ENCODE peak calls at places on chromosome 16, in eight cellular contexts. F is A549, Z is K562, W is SK-N-SH, X is HCT116, A is GM23338, P is GM12878, Y is HepG2. C is an unnamed sample.

GRCh38 chr16:14339694-14340093 is 268.6 kb downstream of the MRTFB start:
- DNase-seq in P (no peak), Z (no peak), F (no peak), Y (no peak), W (no peak), X (no peak), A (no peak), C (no peak)

GRCh38 chr16:3456374-3456773 is 12.9 kb downstream of the NAA60 start:
- DNase-seq in X (no peak), W (no peak), F (no peak), P (no peak), Y (no peak), A (no peak), Z (no peak), C (peak; percentile 59)

GRCh38 chr16:10876799-10877341 is at the start of gene CIITA:
- DNase-seq in W (no peak), A (peak; percentile 55), X (peak; percentile 81), Y (no peak), F (no peak), Z (peak; percentile 44), P (peak; percentile 97), C (peak; percentile 79)

GRCh38 chr16:28951410-28951943 is 740 bp downstream of the NFATC2IP start:
- DNase-seq in W (no peak), A (peak; percentile 42), F (no peak), Y (no peak), X (no peak), P (no peak), Z (peak; percentile 62), C (no peak)

GRCh38 chr16:77780378-77780837 is 8.0 kb upstream of the VAT1L start:
- DNase-seq in W (no peak), Z (no peak), P (no peak), X (peak; percentile 10), A (no peak), Y (peak; percentile 46), F (peak; percentile 59), C (no peak)

GRCh38 chr16:1422076-1422475 is 1.5 kb upstream of the UQCC4 start:
- DNase-seq in Z (no peak), A (no peak), F (no peak), W (no peak), P (no peak), X (no peak), Y (no peak), C (no peak)

GRCh38 chr16:86252596-86252995 is 257.7 kb upstream of the FOXF1 start:
- DNase-seq in A (peak; percentile 89), P (no peak), W (peak; percentile 31), X (peak; percentile 42), Z (peak; percentile 62), F (peak; percentile 35), Y (no peak), C (no peak)

GRCh38 chr16:80274576-80275191 is 266.1 kb upstream of the DYNLRB2 start:
- DNase-seq in P (no peak), F (no peak), Z (no peak), A (no peak), W (no peak), Y (no peak), X (no peak), C (no peak)

GRCh38 chr16:228151-228855 is 946 bp downstream of the LUC7L start:
- DNase-seq in Z (peak; percentile 45), X (no peak), P (no peak), A (peak; percentile 33), Y (peak; percentile 10), F (peak; percentile 28), W (no peak), C (no peak)

GRCh38 chr16:2046889-2047329 is 725 bp downstream of the NTHL1 start:
- DNase-seq in P (no peak), X (no peak), Y (no peak), Z (no peak), F (no peak), W (no peak), A (no peak), C (no peak)

GRCh38 chr16:82730901-82731300 is 104.1 kb downstream of the CDH13 start:
- DNase-seq in P (no peak), X (no peak), A (no peak), W (no peak), F (no peak), Z (no peak), Y (no peak), C (no peak)

GRCh38 chr16:86072328-86073102 is 173.6 kb downstream of the IRF8 start:
- DNase-seq in Y (peak; percentile 41), X (peak; percentile 68), W (peak; percentile 72), P (no peak), Z (peak; percentile 66), F (peak; percentile 70), A (peak; percentile 81), C (no peak)

DNA sequence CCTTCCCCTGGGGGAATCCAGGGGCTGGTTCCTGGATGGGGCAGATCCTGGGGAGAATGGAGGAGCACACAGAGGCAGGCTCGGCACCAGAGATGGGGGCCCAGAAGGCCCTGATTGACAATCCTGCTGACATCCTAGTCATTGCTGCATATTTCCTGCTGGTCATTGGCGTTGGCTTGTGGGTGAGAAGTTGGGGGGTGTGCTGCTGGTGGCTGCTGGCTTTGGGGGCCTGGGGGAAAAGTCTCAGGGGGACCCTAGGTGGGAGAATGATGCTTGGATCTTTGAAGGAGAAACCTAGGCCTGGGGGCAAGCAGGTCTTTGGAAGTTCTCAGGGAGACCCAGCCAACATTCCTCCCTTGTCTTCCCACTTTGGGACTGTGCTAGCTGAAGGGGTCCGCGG is at the start of gene SLC5A2:
- DNase-seq in Y (no peak), Z (no peak), F (no peak), W (no peak), X (no peak), A (no peak), P (no peak), C (no peak)
- TF ChIP-seq REST in Y (no peak), Z (no peak), F (no peak), W (no peak), X (no peak), A (no peak), P (no peak), C (no peak)

GRCh38 chr16:24550295-24550694 is 10.9 kb downstream of the RBBP6 start:
- DNase-seq in F (no peak), Y (no peak), W (no peak), A (no peak), Z (no peak), P (no peak), X (no peak), C (no peak)
- H3K4me3 ChIP-seq in F (no peak overlapping the region), Y (no peak overlapping the region), W (no peak overlapping the region), A (no peak overlapping the region), Z (no peak overlapping the region), P (no peak overlapping the region), X (no peak overlapping the region), C (no peak overlapping the region)

GRCh38 chr16:75043175-75043937 is 44.5 kb downstream of the ZNRF1 start:
- DNase-seq in F (no peak), Y (no peak), Z (peak; percentile 92), W (peak; percentile 44), X (no peak), P (peak; percentile 59), A (no peak), C (no peak)
- TF ChIP-seq REST in F (no peak), Y (no peak), Z (no peak), W (no peak), X (no peak), P (no peak), A (no peak), C (no peak)

DNA sequence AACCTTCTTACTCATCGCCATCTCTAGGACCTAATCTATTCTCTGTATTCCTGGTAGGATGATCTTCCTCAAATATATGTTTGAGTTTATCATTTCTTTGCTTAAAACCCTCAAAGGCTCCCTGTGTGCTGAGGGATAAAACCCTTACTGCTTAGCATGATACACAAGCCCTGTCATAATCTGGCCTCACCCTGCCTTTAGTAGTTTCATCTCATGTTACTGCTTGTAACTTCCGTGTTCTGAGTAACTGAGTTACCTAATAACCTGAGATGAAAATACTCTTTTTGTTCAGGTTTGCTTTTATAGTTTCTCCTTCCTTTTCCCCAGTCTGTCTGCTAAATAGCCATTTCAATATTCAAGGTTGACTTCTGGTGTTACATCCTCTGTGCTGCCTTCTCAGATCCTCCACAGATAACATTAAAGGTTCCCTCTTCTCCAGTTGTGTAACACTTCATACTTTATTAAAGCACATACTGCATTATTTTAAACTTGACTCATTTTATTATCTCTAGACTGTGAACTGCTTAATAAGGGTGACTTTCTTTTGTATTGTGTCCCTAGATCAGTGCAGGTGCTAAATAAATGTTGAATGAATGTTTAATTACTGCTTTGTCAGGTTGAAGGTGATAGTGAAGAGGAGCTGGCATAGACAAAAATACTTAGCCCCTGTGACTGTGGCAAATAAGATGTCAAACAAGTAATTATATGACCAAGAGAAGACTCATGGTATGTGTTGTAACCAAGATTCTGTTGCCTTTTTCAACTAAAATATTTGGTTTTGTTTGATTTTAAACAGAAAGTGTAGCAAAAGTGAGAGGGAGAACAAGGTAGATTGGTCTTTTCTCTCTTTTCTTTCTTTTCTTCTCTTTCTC is 47.8 kb downstream of the NFAT5 start:
- DNase-seq in Z (peak; percentile 42), P (peak; percentile 27), Y (peak; percentile 36), X (no peak), W (no peak), A (no peak), F (peak; percentile 54), C (peak; percentile 25)
- H3K4me3 ChIP-seq in Z (no peak overlapping the region), P (no peak overlapping the region), Y (no peak overlapping the region), X (no peak overlapping the region), W (no peak overlapping the region), A (no peak overlapping the region), F (no peak overlapping the region), C (no peak overlapping the region)

GRCh38 chr16:4940719-4941118 is 3.8 kb upstream of the PPL start:
- DNase-seq in X (no peak), Z (no peak), A (peak; percentile 46), W (no peak), P (no peak), Y (no peak), F (no peak), C (no peak)
- TF ChIP-seq REST in X (no peak), Z (no peak), A (no peak), W (no peak), P (no peak), Y (no peak), F (no peak), C (no peak)

DNA sequence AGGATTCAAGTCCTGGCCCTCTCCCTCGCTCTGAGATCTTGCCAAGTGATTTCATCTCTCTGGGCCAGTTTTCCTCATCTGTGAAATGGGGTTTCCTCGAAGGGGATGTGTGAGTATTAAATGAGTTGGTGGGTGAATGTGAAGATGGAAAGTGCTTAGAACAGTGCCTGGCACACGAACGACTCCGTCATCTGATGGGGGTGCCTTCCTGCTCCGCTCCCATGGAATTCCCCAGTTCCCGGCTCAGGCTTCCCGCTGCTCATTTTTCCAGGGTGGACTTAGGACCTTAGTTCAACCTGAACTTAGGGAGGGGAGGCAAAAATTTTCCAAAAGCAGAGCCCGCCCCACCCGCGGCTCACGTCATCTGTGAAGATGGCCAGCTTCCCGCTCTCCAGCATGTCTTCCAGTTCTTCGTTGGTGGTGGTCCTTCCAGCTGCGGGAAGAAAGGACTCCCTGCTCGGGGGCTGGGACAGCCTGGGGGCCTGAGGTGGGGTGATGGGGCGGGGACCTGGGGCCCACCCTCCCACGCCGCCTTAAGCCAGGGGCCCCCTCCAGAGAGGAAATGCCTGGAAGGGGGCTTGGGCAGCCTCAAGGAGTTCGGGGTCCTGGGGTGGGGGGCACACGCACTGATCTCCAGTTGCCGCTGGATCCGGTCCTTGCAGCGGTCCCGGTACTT is 11.5 kb downstream of the HSD3B7 start:
- DNase-seq in X (no peak), A (peak; percentile 32), P (no peak), Y (peak; percentile 92), W (no peak), F (peak; percentile 89), Z (peak; percentile 34), C (no peak)
- H3K4me3 ChIP-seq in X (peak overlapping the region; percentile 83), A (peak overlapping the region; percentile 75), P (peak overlapping the region; percentile 97), Y (peak overlapping the region; percentile 89), W (peak overlapping the region; percentile 0), F (peak overlapping the region; percentile 61), Z (peak overlapping the region; percentile 69), C (peak overlapping the region; percentile 61)

GRCh38 chr16:9047689-9048301 is 43.6 kb upstream of the HAPSTR1 start:
- DNase-seq in P (peak; percentile 62), Z (peak; percentile 95), W (no peak), X (peak; percentile 98), F (peak; percentile 98), Y (peak; percentile 97), A (peak; percentile 86), C (peak; percentile 87)
- TF ChIP-seq REST in P (no peak), Z (no peak), W (no peak), X (no peak), F (no peak), Y (no peak), A (no peak), C (no peak)

C was measured in HL-60.